ENCODE peak calls at places on chromosome 1, in nine cellular contexts. One of them, this sample, is unnamed.

GRCh38 chr1:40344597-40344996 is 27.5 kb upstream of the COL9A2 start:
- DNase-seq in fibroblast of mammary gland: peak
- DNase-seq in Kasumi-1: peak
- DNase-seq in EH: peak
- DNase-seq in EL: peak
- DNase-seq in activated CD8-positive, alpha-beta T cell treated with anti-CD3 and anti-CD28 coated beads for 36 hours: peak
- DNase-seq in stimulated activated CD4-positive, alpha-beta T cell treated with anti-CD3 and anti-CD28 coated beads, Interleukin-1b, Interleukin-23, amount 100 ng/mL, for 4 hours: no peak
- DNase-seq in COR-L47: no peak
- DNase-seq in CD4-positive, alpha-beta T cell: no peak
- DNase-seq in this sample: no peak

GRCh38 chr1:64484651-64485050 is 14.7 kb downstream of the CACHD1 start:
- DNase-seq in fibroblast of mammary gland: peak
- DNase-seq in Kasumi-1: no peak
- DNase-seq in EH: no peak
- DNase-seq in EL: no peak
- DNase-seq in activated CD8-positive, alpha-beta T cell treated with anti-CD3 and anti-CD28 coated beads for 36 hours: no peak
- DNase-seq in stimulated activated CD4-positive, alpha-beta T cell treated with anti-CD3 and anti-CD28 coated beads, Interleukin-1b, Interleukin-23, amount 100 ng/mL, for 4 hours: no peak
- DNase-seq in COR-L47: peak
- DNase-seq in CD4-positive, alpha-beta T cell: no peak
- DNase-seq in this sample: no peak

GRCh38 chr1:39220900-39221870 is 16.7 kb downstream of the MACF1 start:
- DNase-seq in fibroblast of mammary gland: no peak
- DNase-seq in Kasumi-1: no peak
- DNase-seq in EH: no peak
- DNase-seq in EL: no peak
- DNase-seq in activated CD8-positive, alpha-beta T cell treated with anti-CD3 and anti-CD28 coated beads for 36 hours: no peak
- DNase-seq in stimulated activated CD4-positive, alpha-beta T cell treated with anti-CD3 and anti-CD28 coated beads, Interleukin-1b, Interleukin-23, amount 100 ng/mL, for 4 hours: no peak
- DNase-seq in COR-L47: no peak
- DNase-seq in CD4-positive, alpha-beta T cell: no peak
- DNase-seq in this sample: no peak

GRCh38 chr1:198560093-198560638 is 19.7 kb upstream of the ATP6V1G3 start:
- DNase-seq in fibroblast of mammary gland: no peak
- DNase-seq in Kasumi-1: peak
- DNase-seq in EH: peak
- DNase-seq in EL: no peak
- DNase-seq in activated CD8-positive, alpha-beta T cell treated with anti-CD3 and anti-CD28 coated beads for 36 hours: no peak
- DNase-seq in stimulated activated CD4-positive, alpha-beta T cell treated with anti-CD3 and anti-CD28 coated beads, Interleukin-1b, Interleukin-23, amount 100 ng/mL, for 4 hours: no peak
- DNase-seq in COR-L47: peak
- DNase-seq in CD4-positive, alpha-beta T cell: no peak
- DNase-seq in this sample: no peak

GRCh38 chr1:41315867-41316266 is 45.4 kb upstream of the FOXO6 start:
- DNase-seq in fibroblast of mammary gland: no peak
- DNase-seq in Kasumi-1: no peak
- DNase-seq in EH: no peak
- DNase-seq in EL: no peak
- DNase-seq in activated CD8-positive, alpha-beta T cell treated with anti-CD3 and anti-CD28 coated beads for 36 hours: no peak
- DNase-seq in stimulated activated CD4-positive, alpha-beta T cell treated with anti-CD3 and anti-CD28 coated beads, Interleukin-1b, Interleukin-23, amount 100 ng/mL, for 4 hours: no peak
- DNase-seq in COR-L47: no peak
- DNase-seq in CD4-positive, alpha-beta T cell: no peak
- DNase-seq in this sample: no peak

GRCh38 chr1:23473037-23473800 is 10.8 kb downstream of the ASAP3 start:
- DNase-seq in fibroblast of mammary gland: peak
- DNase-seq in Kasumi-1: no peak
- DNase-seq in EH: peak
- DNase-seq in EL: peak
- DNase-seq in activated CD8-positive, alpha-beta T cell treated with anti-CD3 and anti-CD28 coated beads for 36 hours: no peak
- DNase-seq in stimulated activated CD4-positive, alpha-beta T cell treated with anti-CD3 and anti-CD28 coated beads, Interleukin-1b, Interleukin-23, amount 100 ng/mL, for 4 hours: no peak
- DNase-seq in COR-L47: no peak
- DNase-seq in CD4-positive, alpha-beta T cell: no peak
- DNase-seq in this sample: no peak

GRCh38 chr1:41471658-41472057 is 12.8 kb downstream of the EDN2 start:
- DNase-seq in fibroblast of mammary gland: no peak
- DNase-seq in Kasumi-1: no peak
- DNase-seq in EH: no peak
- DNase-seq in EL: no peak
- DNase-seq in activated CD8-positive, alpha-beta T cell treated with anti-CD3 and anti-CD28 coated beads for 36 hours: no peak
- DNase-seq in stimulated activated CD4-positive, alpha-beta T cell treated with anti-CD3 and anti-CD28 coated beads, Interleukin-1b, Interleukin-23, amount 100 ng/mL, for 4 hours: no peak
- DNase-seq in COR-L47: no peak
- DNase-seq in CD4-positive, alpha-beta T cell: no peak
- DNase-seq in this sample: no peak

GRCh38 chr1:150902346-150902745 is 15.4 kb downstream of the CTXND2 start:
- DNase-seq in fibroblast of mammary gland: no peak
- DNase-seq in Kasumi-1: no peak
- DNase-seq in EH: no peak
- DNase-seq in EL: no peak
- DNase-seq in activated CD8-positive, alpha-beta T cell treated with anti-CD3 and anti-CD28 coated beads for 36 hours: no peak
- DNase-seq in stimulated activated CD4-positive, alpha-beta T cell treated with anti-CD3 and anti-CD28 coated beads, Interleukin-1b, Interleukin-23, amount 100 ng/mL, for 4 hours: no peak
- DNase-seq in COR-L47: no peak
- DNase-seq in CD4-positive, alpha-beta T cell: no peak
- DNase-seq in this sample: no peak

GRCh38 chr1:57623039-57623790 is 199.4 kb upstream of the DAB1 start:
- DNase-seq in fibroblast of mammary gland: no peak
- DNase-seq in Kasumi-1: no peak
- DNase-seq in EH: no peak
- DNase-seq in EL: peak
- DNase-seq in activated CD8-positive, alpha-beta T cell treated with anti-CD3 and anti-CD28 coated beads for 36 hours: peak
- DNase-seq in stimulated activated CD4-positive, alpha-beta T cell treated with anti-CD3 and anti-CD28 coated beads, Interleukin-1b, Interleukin-23, amount 100 ng/mL, for 4 hours: no peak
- DNase-seq in COR-L47: peak
- DNase-seq in CD4-positive, alpha-beta T cell: no peak
- DNase-seq in this sample: no peak

GRCh38 chr1:19331262-19331878 is 19.2 kb downstream of the SLC66A1 start:
- DNase-seq in fibroblast of mammary gland: no peak
- DNase-seq in Kasumi-1: no peak
- DNase-seq in EH: no peak
- DNase-seq in EL: no peak
- DNase-seq in activated CD8-positive, alpha-beta T cell treated with anti-CD3 and anti-CD28 coated beads for 36 hours: no peak
- DNase-seq in stimulated activated CD4-positive, alpha-beta T cell treated with anti-CD3 and anti-CD28 coated beads, Interleukin-1b, Interleukin-23, amount 100 ng/mL, for 4 hours: no peak
- DNase-seq in COR-L47: no peak
- DNase-seq in CD4-positive, alpha-beta T cell: no peak
- DNase-seq in this sample: no peak

GRCh38 chr1:226697608-226698544 is 41.2 kb downstream of the ITPKB start:
- DNase-seq in fibroblast of mammary gland: no peak
- DNase-seq in Kasumi-1: no peak
- DNase-seq in EH: no peak
- DNase-seq in EL: no peak
- DNase-seq in activated CD8-positive, alpha-beta T cell treated with anti-CD3 and anti-CD28 coated beads for 36 hours: no peak
- DNase-seq in stimulated activated CD4-positive, alpha-beta T cell treated with anti-CD3 and anti-CD28 coated beads, Interleukin-1b, Interleukin-23, amount 100 ng/mL, for 4 hours: no peak
- DNase-seq in COR-L47: no peak
- DNase-seq in CD4-positive, alpha-beta T cell: no peak
- DNase-seq in this sample: no peak

GRCh38 chr1:229029644-229030235 is 241.2 kb upstream of the RAB4A start:
- DNase-seq in fibroblast of mammary gland: peak
- DNase-seq in Kasumi-1: no peak
- DNase-seq in EH: no peak
- DNase-seq in EL: no peak
- DNase-seq in activated CD8-positive, alpha-beta T cell treated with anti-CD3 and anti-CD28 coated beads for 36 hours: no peak
- DNase-seq in stimulated activated CD4-positive, alpha-beta T cell treated with anti-CD3 and anti-CD28 coated beads, Interleukin-1b, Interleukin-23, amount 100 ng/mL, for 4 hours: no peak
- DNase-seq in COR-L47: no peak
- DNase-seq in CD4-positive, alpha-beta T cell: no peak
- DNase-seq in this sample: no peak

This sample was measured in NCI-H526.